ENCODE peak calls at places on chromosomes 13 and 19, in ten cellular contexts. L, F, Z, G, X, S, U, O, C and W are unnamed samples.

GRCh38 chr13:92187378-92187989 is 789.1 kb downstream of the GPC5 start:
- DNase-seq in L (peak; percentile 79), F (no peak), X (peak; percentile 64), C (no peak), U (no peak), S (peak; percentile 27), O (no peak), G (peak; percentile 46), Z (peak; percentile 1), W (no peak)

GRCh38 chr13:106617561-106617960 is 49.6 kb upstream of the ARGLU1 start:
- DNase-seq in L (peak; percentile 53), G (peak; percentile 70), O (no peak), Z (no peak), C (no peak), U (no peak), X (no peak), F (no peak), S (peak; percentile 39), W (no peak)

GRCh38 chr13:110447058-110447511 is 114.4 kb downstream of the RAB20 start:
- DNase-seq in O (no peak), L (no peak), U (no peak), Z (no peak), G (peak; percentile 50), X (no peak), C (no peak), S (peak; percentile 35), F (no peak), W (no peak)

GRCh38 chr19:53308339-53308811 is 25.2 kb upstream of the ZNF845 start:
- DNase-seq in U (peak; percentile 94), F (peak; percentile 38), G (no peak), L (peak; percentile 3), C (no peak), Z (no peak), X (peak; percentile 85), O (no peak), S (no peak), W (no peak)

GRCh38 chr13:71677114-71677513 is 189.9 kb downstream of the DACH1 start:
- DNase-seq in G (no peak), U (no peak), S (no peak), L (no peak), F (no peak), X (no peak), O (no peak), Z (no peak), C (no peak), W (no peak)

GRCh38 chr19:12647490-12648071 is 19.0 kb downstream of the MAN2B1 start:
- DNase-seq in Z (no peak), X (peak; percentile 88), L (peak; percentile 40), F (peak; percentile 90), U (peak; percentile 86), O (peak; percentile 58), G (no peak), C (no peak), S (no peak), W (peak; percentile 67)

GRCh38 chr13:25037057-25037813 is 58.7 kb upstream of the PABPC3 start:
- DNase-seq in S (peak; percentile 65), F (no peak), O (no peak), G (peak; percentile 49), Z (no peak), C (no peak), L (peak; percentile 78), U (peak; percentile 64), X (peak; percentile 62), W (no peak)

GRCh38 chr13:113562085-113562749 is 22.3 kb upstream of the TFDP1 start:
- DNase-seq in O (no peak), Z (peak; percentile 40), C (no peak), S (peak; percentile 76), U (peak; percentile 90), L (peak; percentile 85), G (peak; percentile 75), X (peak; percentile 90), F (peak; percentile 71), W (peak; percentile 77)

GRCh38 chr13:23618341-23618740 is 48.1 kb downstream of the TNFRSF19 start:
- DNase-seq in Z (peak; percentile 21), X (no peak), U (no peak), F (no peak), G (peak; percentile 99), S (peak; percentile 98), C (no peak), O (no peak), L (peak; percentile 97), W (no peak)

GRCh38 chr13:51426982-51427381 is 25.9 kb downstream of the INTS6 start:
- DNase-seq in U (no peak), G (no peak), S (no peak), Z (no peak), L (no peak), F (no peak), X (no peak), O (no peak), C (no peak), W (no peak)

GRCh38 chr13:113342820-113343691 is 20.9 kb downstream of the GRTP1 start:
- DNase-seq in Z (no peak), C (no peak), U (no peak), G (no peak), S (no peak), O (no peak), L (no peak), X (no peak), F (no peak), W (peak; percentile 9)

GRCh38 chr13:107586216-107586615 is 629.1 kb downstream of the LIG4 start:
- DNase-seq in S (peak; percentile 89), G (peak; percentile 29), F (no peak), X (no peak), L (no peak), C (no peak), U (no peak), O (no peak), Z (no peak), W (no peak)

GRCh38 chr13:26709461-26709860 is 51.1 kb downstream of the GPR12 start:
- DNase-seq in G (no peak), F (no peak), Z (no peak), U (no peak), C (no peak), X (no peak), S (no peak), L (no peak), O (no peak), W (no peak)

GRCh38 chr13:94169783-94170513 is 309.5 kb downstream of the DCT start:
- DNase-seq in L (peak; percentile 17), X (no peak), Z (no peak), S (no peak), U (no peak), G (peak; percentile 50), C (no peak), O (peak; percentile 75), F (no peak), W (no peak)

GRCh38 chr19:19453129-19453461 is 47.6 kb downstream of the GATAD2A start:
- DNase-seq in G (no peak), L (no peak), S (no peak), X (no peak), F (no peak), C (no peak), O (no peak), U (no peak), Z (no peak), W (no peak)
- H3K4me1 ChIP-seq in G (peaks cover 6% of the 10 kb centered on the region), L (peaks cover 18% of the 10 kb centered on the region), S (peaks cover 5% of the 10 kb centered on the region), X (peaks cover 3% of the 10 kb centered on the region), F (peaks cover 36% of the 10 kb centered on the region), C (no peaks in the 10 kb centered on the region), O (no peaks in the 10 kb centered on the region), U (peaks cover 8% of the 10 kb centered on the region), Z (no peaks in the 10 kb centered on the region), W (no peaks in the 10 kb centered on the region)

GRCh38 chr19:46624958-46625661 is at the start of gene PTGIR:
- DNase-seq in G (peak; percentile 67), S (peak; percentile 78), Z (no peak), U (no peak), X (peak; percentile 43), F (no peak), C (peak; percentile 72), L (peak; percentile 90), O (no peak), W (peak; percentile 81)
- H3K4me1 ChIP-seq in G (peaks cover 28% of the 10 kb centered on the region), S (peaks cover 32% of the 10 kb centered on the region), Z (peaks cover 12% of the 10 kb centered on the region), U (no peaks in the 10 kb centered on the region), X (peaks cover 71% of the 10 kb centered on the region), F (no peaks in the 10 kb centered on the region), C (peaks cover 23% of the 10 kb centered on the region), L (peaks cover 16% of the 10 kb centered on the region), O (no peaks in the 10 kb centered on the region), W (peaks cover 49% of the 10 kb centered on the region)

GRCh38 chr19:1848399-1849131 is at the start of gene REXO1:
- DNase-seq in G (peak; percentile 87), S (peak; percentile 87), O (peak; percentile 95), C (peak; percentile 73), F (peak; percentile 99), U (peak; percentile 99), X (peak; percentile 97), Z (peak; percentile 52), L (peak; percentile 95), W (peak; percentile 92)

GRCh38 chr19:1850809-1851544 is 2.7 kb upstream of the REXO1 start:
- DNase-seq in S (no peak), F (peak; percentile 50), L (no peak), G (no peak), O (no peak), U (no peak), C (no peak), Z (no peak), X (no peak), W (no peak)

GRCh38 chr19:1851581-1852293 is 3.5 kb upstream of the REXO1 start:
- DNase-seq in O (no peak), G (no peak), X (no peak), U (no peak), Z (no peak), S (no peak), C (no peak), L (no peak), F (peak; percentile 61), W (no peak)

GRCh38 chr19:1849132-1849474 is 820 bp upstream of the REXO1 start:
- DNase-seq in G (no peak), X (no peak), C (no peak), O (no peak), F (peak; percentile 37), S (no peak), L (no peak), Z (no peak), U (no peak), W (no peak)

DNA sequence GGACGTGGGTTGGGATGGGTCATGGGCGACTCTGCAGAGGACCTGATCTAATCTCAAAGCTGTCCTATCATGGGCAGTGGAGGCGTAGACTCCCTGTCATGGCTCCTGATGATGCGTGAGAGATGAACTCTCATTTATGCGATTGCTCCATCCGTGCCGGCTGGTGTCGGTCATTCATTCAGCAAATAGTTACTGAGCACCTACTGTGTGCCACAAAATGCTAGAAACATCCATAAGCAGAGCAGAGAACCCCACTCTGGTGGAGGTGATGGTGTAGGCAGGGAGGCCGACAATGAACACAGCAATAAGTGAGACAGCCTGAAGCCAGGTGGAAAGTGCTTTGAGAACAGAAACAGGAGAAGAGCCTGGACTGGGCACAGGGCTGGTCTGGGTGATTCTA is 1.7 kb upstream of the REXO1 start:
- DNase-seq in Z (no peak), G (no peak), X (no peak), F (no peak), O (no peak), L (no peak), S (no peak), U (no peak), C (no peak), W (no peak)
- H3K4me1 ChIP-seq in Z (peaks cover 41% of the 10 kb centered on the region), G (peaks cover 23% of the 10 kb centered on the region), X (peaks cover 23% of the 10 kb centered on the region), F (peaks cover 56% of the 10 kb centered on the region), O (peaks cover 4% of the 10 kb centered on the region), L (peaks cover 26% of the 10 kb centered on the region), S (peaks cover 19% of the 10 kb centered on the region), U (no peaks in the 10 kb centered on the region), C (peaks cover 13% of the 10 kb centered on the region), W (peaks cover 33% of the 10 kb centered on the region)

DNA sequence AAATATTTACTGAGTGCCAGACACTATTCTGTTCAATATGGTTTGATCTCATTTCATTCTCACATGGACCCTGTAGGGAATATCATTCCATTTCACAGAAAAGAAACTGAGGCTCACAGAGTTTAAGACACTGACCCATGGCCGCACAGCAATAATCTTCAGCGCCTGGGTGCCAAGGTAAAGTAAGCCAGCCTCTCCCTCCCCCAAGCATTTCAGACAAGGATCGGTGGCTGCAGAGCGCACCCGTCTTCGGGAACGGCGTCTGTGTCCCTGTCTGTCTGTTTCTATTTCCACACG is 4.3 kb upstream of the PDE4A start:
- DNase-seq in Z (no peak), X (no peak), O (no peak), L (no peak), F (no peak), S (no peak), G (no peak), C (no peak), U (no peak), W (no peak)
- H3K4me1 ChIP-seq in Z (peaks cover 24% of the 10 kb centered on the region), X (peaks cover 10% of the 10 kb centered on the region), O (no peaks in the 10 kb centered on the region), L (peaks cover 19% of the 10 kb centered on the region), F (peaks cover 26% of the 10 kb centered on the region), S (peaks cover 12% of the 10 kb centered on the region), G (peaks cover 15% of the 10 kb centered on the region), C (peaks cover 23% of the 10 kb centered on the region), U (peaks cover 5% of the 10 kb centered on the region), W (peaks cover 39% of the 10 kb centered on the region)